ENCODE peak calls at places on chromosomes 11 and 22, in five cellular contexts. V is CD8-positive, alpha-beta T cell; O is activated CD8-positive, alpha-beta T cell treated with anti-CD3 and anti-CD28 coated beads for 36 hours; J is Right ventricle myocardium superior; U is sciatic nerve. B is an unnamed sample.

GRCh38 chr11:9109858-9110731 is 18.7 kb upstream of the SCUBE2 start:
- ATAC-seq in V (no peak), O (no peak), J (no peak), U (no peak), B (no peak)

GRCh38 chr11:34256150-34256549 is 101.7 kb downstream of the ABTB2 start:
- ATAC-seq in V (no peak), O (no peak), J (peak), U (peak), B (no peak)

GRCh38 chr11:44615041-44615513 is 49.6 kb downstream of the CD82 start:
- ATAC-seq in V (no peak), O (no peak), J (peak), U (no peak), B (no peak)

GRCh38 chr11:16321148-16321547 is 35.2 kb downstream of the SOX6 start:
- ATAC-seq in V (no peak), O (no peak), J (no peak), U (no peak), B (no peak)

GRCh38 chr11:69245491-69246345 is 48.2 kb upstream of the MYEOV start:
- ATAC-seq in V (no peak), O (no peak), J (peak), U (no peak), B (no peak)

GRCh38 chr11:315051-315481 is 1.2 kb downstream of the IFITM1 start:
- ATAC-seq in V (peak), O (no peak), J (no peak), U (no peak), B (no peak)

GRCh38 chr11:60145677-60146076 is 37.2 kb downstream of the MS4A6A start:
- ATAC-seq in V (no peak), O (no peak), J (no peak), U (no peak), B (no peak)

GRCh38 chr11:45922425-45923082 is at the start of gene LARGE2:
- ATAC-seq in V (no peak), O (no peak), J (no peak), U (no peak), B (no peak)

GRCh38 chr11:68756171-68756766 is 4.9 kb upstream of the TESMIN start:
- ATAC-seq in V (no peak), O (no peak), J (no peak), U (no peak), B (no peak)

GRCh38 chr22:40603088-40603605 is 33.4 kb downstream of the MRTFA start:
- ATAC-seq in V (no peak), O (no peak), J (no peak), U (peak), B (no peak)

GRCh38 chr22:46726986-46727317 is 11.1 kb downstream of the CERK start:
- ATAC-seq in V (no peak), O (no peak), J (no peak), U (no peak), B (no peak)

GRCh38 chr11:47688986-47689385 is 26.2 kb downstream of the AGBL2 start:
- ATAC-seq in V (no peak), O (no peak), J (no peak), U (no peak), B (no peak)

GRCh38 chr22:36162127-36163034 is 1.8 kb upstream of the APOL3 start:
- ATAC-seq in V (peak), O (peak), J (no peak), U (no peak), B (no peak)

GRCh38 chr11:43905788-43906187 is 25.2 kb downstream of the ALKBH3 start:
- ATAC-seq in V (no peak), O (no peak), J (peak), U (peak), B (no peak)

GRCh38 chr11:83280256-83280655 is 5.9 kb downstream of the CCDC90B start:
- ATAC-seq in V (no peak), O (no peak), J (no peak), U (no peak), B (no peak)

GRCh38 chr11:64535811-64536210 is 55.2 kb upstream of the SLC22A12 start:
- ATAC-seq in V (no peak), O (no peak), J (no peak), U (no peak), B (no peak)

GRCh38 chr22:40218723-40219294 is 41.1 kb downstream of the TNRC6B start:
- ATAC-seq in V (no peak), O (no peak), J (no peak), U (no peak), B (no peak)

GRCh38 chr22:50083462-50084081 is 1.7 kb downstream of the MLC1 start:
- ATAC-seq in V (no peak), O (no peak), J (no peak), U (no peak), B (no peak)

GRCh38 chr11:18567081-18567480 is 21.5 kb downstream of the UEVLD start:
- ATAC-seq in V (no peak), O (no peak), J (no peak), U (no peak), B (no peak)

GRCh38 chr11:129589190-129589589 is 213.5 kb downstream of the BARX2 start:
- ATAC-seq in V (no peak), O (no peak), J (no peak), U (no peak), B (no peak)

GRCh38 chr11:114448749-114449484 is 9.7 kb downstream of the REXO2 start:
- ATAC-seq in V (no peak), O (no peak), J (peak), U (no peak), B (no peak)

GRCh38 chr11:9280655-9281301 is 15.6 kb upstream of the DENND5A start:
- ATAC-seq in V (peak), O (peak), J (peak), U (no peak), B (no peak)

GRCh38 chr11:30091728-30092127 is 74.9 kb upstream of the KCNA4 start:
- ATAC-seq in V (no peak), O (no peak), J (no peak), U (no peak), B (no peak)

GRCh38 chr11:64251722-64251985 is 324 bp downstream of the PLCB3 start:
- ATAC-seq in V (no peak), O (no peak), J (no peak), U (peak), B (no peak)

GRCh38 chr11:46588131-46588530 is 5.7 kb downstream of the AMBRA1 start:
- ATAC-seq in V (no peak), O (no peak), J (no peak), U (no peak), B (no peak)

GRCh38 chr22:47486569-47487312 is 724.3 kb downstream of the TBC1D22A start:
- ATAC-seq in V (peak), O (peak), J (no peak), U (no peak), B (no peak)

GRCh38 chr22:20053407-20054033 is 26.5 kb upstream of the DGCR8 start:
- ATAC-seq in V (no peak), O (no peak), J (no peak), U (no peak), B (no peak)

GRCh38 chr11:75997273-75997552 is 182.2 kb downstream of the UVRAG start:
- ATAC-seq in V (no peak), O (no peak), J (no peak), U (no peak), B (no peak)

GRCh38 chr11:34449013-34449412 is 10.3 kb downstream of the CAT start:
- ATAC-seq in V (no peak), O (peak), J (no peak), U (no peak), B (no peak)